ENCODE peak calls at places on chromosomes 1 and 21, in five cellular contexts. A is A549, N is HepG2, P is K562, R is H1. X is an unnamed sample.

GRCh38 chr1:174401075-174401474 is 46.7 kb upstream of the GPR52 start:
- DNase-seq in A (no peak), N (no peak), P (no peak), R (no peak), X (no peak)

GRCh38 chr1:59020151-59020997 is 236.5 kb upstream of the JUN start:
- DNase-seq in A (no peak), N (no peak), P (no peak), R (no peak), X (peak; percentile 87)

GRCh38 chr1:36306210-36306901 is at the start of gene SH3D21:
- DNase-seq in A (no peak), N (peak; percentile 67), P (peak; percentile 40), R (peak; percentile 65), X (peak; percentile 20)

GRCh38 chr1:101356604-101357443 is 120.0 kb downstream of the S1PR1 start:
- DNase-seq in A (no peak), N (no peak), P (no peak), R (no peak), X (no peak)

GRCh38 chr1:109161836-109162606 is 48.1 kb downstream of the ELAPOR1 start:
- DNase-seq in A (no peak), N (no peak), P (no peak), R (no peak), X (no peak)

GRCh38 chr1:150778409-150778808 is 12.8 kb upstream of the CTSS start:
- DNase-seq in A (no peak), N (no peak), P (no peak), R (no peak), X (no peak)

GRCh38 chr21:38990424-38990794 is 184.7 kb downstream of the ETS2 start:
- DNase-seq in A (no peak), N (peak; percentile 61), P (no peak), R (no peak), X (no peak)

GRCh38 chr1:47934243-47934805 is 62.9 kb downstream of the TRABD2B start:
- DNase-seq in A (no peak), N (no peak), P (no peak), R (no peak), X (no peak)

GRCh38 chr1:234111458-234112142 is 207.1 kb downstream of the SLC35F3 start:
- DNase-seq in A (peak; percentile 75), N (peak; percentile 33), P (peak; percentile 27), R (peak; percentile 57), X (no peak)

GRCh38 chr1:170594227-170594626 is 62.3 kb downstream of the GORAB start:
- DNase-seq in A (no peak), N (no peak), P (no peak), R (no peak), X (no peak)

GRCh38 chr1:26177182-26177684 is at the start of gene CNKSR1:
- DNase-seq in A (no peak), N (peak; percentile 62), P (no peak), R (peak; percentile 90), X (no peak)

GRCh38 chr1:35888255-35888654 is 5.2 kb downstream of the AGO1 start:
- DNase-seq in A (no peak), N (no peak), P (no peak), R (no peak), X (no peak)

GRCh38 chr1:54405894-54406293 is 300 bp downstream of the SSBP3 start:
- DNase-seq in A (no peak), N (no peak), P (no peak), R (no peak), X (no peak)

GRCh38 chr1:162699366-162699765 is 67.1 kb downstream of the DDR2 start:
- DNase-seq in A (no peak), N (no peak), P (no peak), R (no peak), X (no peak)

GRCh38 chr1:208538587-208538986 is 294.4 kb upstream of the PLXNA2 start:
- DNase-seq in A (no peak), N (no peak), P (no peak), R (no peak), X (no peak)

GRCh38 chr1:224252466-224252865 is 69.4 kb downstream of the DEGS1 start:
- DNase-seq in A (no peak), N (no peak), P (no peak), R (no peak), X (no peak)

GRCh38 chr21:46461909-46462308 is 3.2 kb downstream of the DIP2A start:
- DNase-seq in A (no peak), N (no peak), P (no peak), R (no peak), X (no peak)

GRCh38 chr1:113333056-113333455 is 57.3 kb upstream of the MAGI3 start:
- DNase-seq in A (no peak), N (no peak), P (no peak), R (no peak), X (no peak)

GRCh38 chr1:960371-961131 is at the start of gene KLHL17:
- DNase-seq in A (no peak), N (peak; percentile 32), P (peak; percentile 85), R (no peak), X (peak; percentile 43)

GRCh38 chr1:56927986-56928385 is 37.8 kb downstream of the C8B start:
- DNase-seq in A (no peak), N (no peak), P (no peak), R (no peak), X (no peak)

GRCh38 chr21:38297871-38298270 is 41.1 kb downstream of the KCNJ15 start:
- DNase-seq in A (no peak), N (no peak), P (no peak), R (no peak), X (no peak)

GRCh38 chr1:232826318-232826717 is 21.1 kb downstream of the MAP10 start:
- DNase-seq in A (no peak), N (no peak), P (no peak), R (no peak), X (no peak)

GRCh38 chr21:32352556-32352955 is 40.3 kb downstream of the URB1 start:
- DNase-seq in A (no peak), N (no peak), P (no peak), R (no peak), X (no peak)

GRCh38 chr21:34159617-34159883 is 86.2 kb downstream of the MRPS6 start:
- DNase-seq in A (no peak), N (no peak), P (no peak), R (no peak), X (no peak)

GRCh38 chr21:45818904-45819285 is 162.7 kb upstream of the COL6A1 start:
- DNase-seq in A (peak; percentile 21), N (peak; percentile 73), P (no peak), R (no peak), X (no peak)

GRCh38 chr1:232589809-232590741 is 39.9 kb downstream of the SIPA1L2 start:
- DNase-seq in A (no peak), N (no peak), P (no peak), R (no peak), X (peak; percentile 79)

GRCh38 chr1:45876000-45876399 is 72.6 kb downstream of the MAST2 start:
- DNase-seq in A (no peak), N (no peak), P (peak; percentile 28), R (no peak), X (peak; percentile 29)

GRCh38 chr1:45877264-45877663 is 73.9 kb downstream of the MAST2 start:
- DNase-seq in A (no peak), N (no peak), P (no peak), R (no peak), X (no peak)

GRCh38 chr1:45883633-45884032 is 80.2 kb downstream of the MAST2 start:
- DNase-seq in A (no peak), N (no peak), P (no peak), R (no peak), X (no peak)

GRCh38 chr1:45880930-45881329 is 77.5 kb downstream of the MAST2 start:
- DNase-seq in A (no peak), N (no peak), P (no peak), R (no peak), X (no peak)

DNA sequence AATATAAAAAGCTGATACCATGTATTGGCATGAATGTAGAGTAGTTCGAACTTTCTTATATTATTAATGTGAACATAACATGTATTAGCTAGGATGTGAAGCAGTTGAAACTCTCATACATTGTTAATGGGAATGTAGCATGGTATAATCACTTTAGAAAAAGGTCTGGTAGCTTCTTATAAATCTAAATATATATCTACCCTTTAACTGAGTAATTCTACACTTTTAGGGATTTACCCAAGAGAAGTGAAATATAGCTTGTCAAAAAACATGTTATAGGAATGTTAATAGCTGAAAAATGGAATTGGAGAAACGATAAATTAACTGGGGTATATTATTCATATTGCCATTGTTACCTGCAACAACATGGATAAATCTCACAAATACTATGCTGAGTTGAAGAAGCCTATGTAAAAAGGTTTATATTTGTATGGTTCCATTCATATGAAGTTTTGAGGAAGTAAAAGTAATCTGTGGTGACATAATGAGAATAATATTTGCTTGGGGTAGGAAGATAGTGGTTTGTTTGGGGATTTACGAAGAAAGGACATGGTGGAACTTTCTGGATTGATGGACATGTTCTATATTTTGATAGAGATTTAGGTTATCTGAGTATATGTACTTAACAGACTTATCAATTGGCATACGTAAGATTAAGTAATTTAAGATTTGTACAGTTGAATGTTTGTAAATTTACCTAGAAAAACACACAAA is 76.6 kb downstream of the MAST2 start:
- DNase-seq in A (no peak), N (no peak), P (no peak), R (no peak), X (no peak)
- TF ChIP-seq JUN in A (no peak), N (no peak), P (no peak), R (no peak), X (no peak)

DNA sequence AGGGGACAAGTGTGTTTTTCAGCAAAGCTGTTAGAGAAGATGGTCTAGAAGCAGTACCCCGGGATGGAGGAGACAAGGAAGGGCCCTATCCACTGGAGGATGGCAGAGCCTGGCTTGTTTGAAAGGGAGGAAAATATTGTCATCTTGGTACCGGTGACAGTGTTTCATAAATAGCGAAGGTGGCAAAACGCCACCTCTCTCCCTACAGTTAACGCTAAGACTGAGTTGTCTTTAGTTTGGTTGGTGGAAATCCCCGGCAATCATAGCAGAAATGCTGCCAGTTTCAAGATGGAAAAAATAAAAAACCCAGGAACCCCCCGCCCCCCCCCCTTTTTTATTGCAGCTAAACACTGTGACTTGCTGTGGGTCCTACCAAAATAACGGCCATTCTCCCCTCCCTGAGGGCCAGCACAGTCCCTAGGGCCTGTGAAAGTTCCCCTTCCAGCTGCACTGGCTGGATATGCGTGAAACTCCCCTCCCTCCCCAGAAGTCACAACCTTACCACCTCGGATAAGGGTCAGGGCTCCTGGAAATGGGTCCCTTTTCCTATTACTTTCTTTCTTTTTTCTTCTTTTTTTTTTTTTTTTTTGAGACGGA is 3.7 kb downstream of the PIK3CD start:
- DNase-seq in A (no peak), N (no peak), P (no peak), R (no peak), X (no peak)
- H3K4me3 ChIP-seq in A (no peak overlapping the region), N (no peak overlapping the region), P (no peak overlapping the region), R (no peak overlapping the region), X (no peak overlapping the region)

GRCh38 chr1:30437059-30437576 is 286.3 kb downstream of the MATN1 start:
- DNase-seq in A (no peak), N (no peak), P (no peak), R (no peak), X (no peak)
- TF ChIP-seq JUN in A (no peak), N (no peak), P (no peak), R (no peak), X (no peak)

GRCh38 chr1:226550671-226551041 is 2.1 kb downstream of the STUM start:
- DNase-seq in A (no peak), N (no peak), P (no peak), R (no peak), X (no peak)

GRCh38 chr1:226547754-226548191 is 791 bp upstream of the STUM start:
- DNase-seq in A (peak; percentile 95), N (peak; percentile 76), P (peak; percentile 72), R (peak; percentile 81), X (peak; percentile 85)

GRCh38 chr1:226549937-226550670 is 1.5 kb downstream of the STUM start:
- DNase-seq in A (peak; percentile 50), N (no peak), P (peak; percentile 65), R (no peak), X (peak; percentile 12)

GRCh38 chr1:226548281-226549093 is at the start of gene STUM:
- DNase-seq in A (no peak), N (no peak), P (no peak), R (no peak), X (peak; percentile 23)

GRCh38 chr1:226549094-226549936 is 751 bp downstream of the STUM start:
- DNase-seq in A (peak; percentile 40), N (no peak), P (no peak), R (no peak), X (no peak)
- H3K4me3 ChIP-seq in A (peak overlapping the region; percentile 45), N (peak overlapping the region; percentile 51), P (no peak overlapping the region), R (peak overlapping the region; percentile 40), X (no peak overlapping the region)

X was measured in endothelial cell of umbilical vein.